ENCODE peak calls at places on chromosomes 11 and 22, in ten cellular contexts. One of them, this sample, is unnamed.

GRCh38 chr22:21666786-21667185 is 974 bp downstream of the PPIL2 start:
- DNase-seq in PC-3: no peak
- DNase-seq in epithelial cell of esophagus: no peak
- DNase-seq in PC-9: no peak
- DNase-seq in AG09309: no peak
- DNase-seq in fibroblast of mammary gland: no peak
- DNase-seq in body of pancreas: no peak
- DNase-seq in psoas muscle: no peak
- DNase-seq in heart left ventricle: no peak
- DNase-seq in fibroblast of the aortic adventitia: no peak
- DNase-seq in this sample: no peak

GRCh38 chr11:65778901-65779668 is 1.7 kb downstream of the AP5B1 start:
- DNase-seq in fibroblast of the aortic adventitia: no peak
- DNase-seq in PC-9: no peak
- DNase-seq in PC-3: no peak
- DNase-seq in heart left ventricle: no peak
- DNase-seq in epithelial cell of esophagus: no peak
- DNase-seq in AG09309: no peak
- DNase-seq in body of pancreas: no peak
- DNase-seq in fibroblast of mammary gland: no peak
- DNase-seq in psoas muscle: no peak
- DNase-seq in this sample: no peak

GRCh38 chr22:38949889-38950405 is 7.5 kb upstream of the APOBEC3A start:
- DNase-seq in heart left ventricle: no peak
- DNase-seq in fibroblast of the aortic adventitia: no peak
- DNase-seq in body of pancreas: no peak
- DNase-seq in fibroblast of mammary gland: no peak
- DNase-seq in epithelial cell of esophagus: no peak
- DNase-seq in AG09309: no peak
- DNase-seq in psoas muscle: no peak
- DNase-seq in PC-9: no peak
- DNase-seq in PC-3: no peak
- DNase-seq in this sample: no peak

GRCh38 chr22:22556995-22557925 is 1.8 kb downstream of the PRAME start:
- DNase-seq in psoas muscle: no peak
- DNase-seq in PC-9: no peak
- DNase-seq in fibroblast of mammary gland: no peak
- DNase-seq in epithelial cell of esophagus: no peak
- DNase-seq in fibroblast of the aortic adventitia: no peak
- DNase-seq in PC-3: no peak
- DNase-seq in body of pancreas: no peak
- DNase-seq in AG09309: no peak
- DNase-seq in heart left ventricle: no peak
- DNase-seq in this sample: no peak

GRCh38 chr11:76120513-76121081 is 85.7 kb downstream of the WNT11 start:
- DNase-seq in AG09309: no peak
- DNase-seq in psoas muscle: no peak
- DNase-seq in epithelial cell of esophagus: no peak
- DNase-seq in body of pancreas: no peak
- DNase-seq in PC-3: no peak
- DNase-seq in fibroblast of mammary gland: no peak
- DNase-seq in PC-9: no peak
- DNase-seq in heart left ventricle: peak
- DNase-seq in fibroblast of the aortic adventitia: peak
- DNase-seq in this sample: peak

GRCh38 chr11:94558932-94559331 is 8.2 kb upstream of the PIWIL4 start:
- DNase-seq in epithelial cell of esophagus: no peak
- DNase-seq in AG09309: no peak
- DNase-seq in PC-9: no peak
- DNase-seq in fibroblast of mammary gland: no peak
- DNase-seq in fibroblast of the aortic adventitia: no peak
- DNase-seq in PC-3: no peak
- DNase-seq in heart left ventricle: no peak
- DNase-seq in body of pancreas: no peak
- DNase-seq in psoas muscle: no peak
- DNase-seq in this sample: no peak

GRCh38 chr11:117816846-117817212 is 7.7 kb downstream of the FXYD2 start:
- DNase-seq in epithelial cell of esophagus: no peak
- DNase-seq in AG09309: no peak
- DNase-seq in PC-3: no peak
- DNase-seq in fibroblast of the aortic adventitia: no peak
- DNase-seq in PC-9: no peak
- DNase-seq in psoas muscle: peak
- DNase-seq in heart left ventricle: no peak
- DNase-seq in body of pancreas: no peak
- DNase-seq in fibroblast of mammary gland: no peak
- DNase-seq in this sample: no peak

GRCh38 chr11:23957309-23957708 is 539.5 kb upstream of the LUZP2 start:
- DNase-seq in epithelial cell of esophagus: no peak
- DNase-seq in AG09309: no peak
- DNase-seq in body of pancreas: no peak
- DNase-seq in PC-3: no peak
- DNase-seq in psoas muscle: no peak
- DNase-seq in fibroblast of the aortic adventitia: peak
- DNase-seq in PC-9: no peak
- DNase-seq in fibroblast of mammary gland: no peak
- DNase-seq in heart left ventricle: no peak
- DNase-seq in this sample: no peak

GRCh38 chr11:67056640-67057409 is at the start of gene RHOD:
- DNase-seq in PC-3: peak
- DNase-seq in PC-9: peak
- DNase-seq in body of pancreas: peak
- DNase-seq in epithelial cell of esophagus: peak
- DNase-seq in fibroblast of the aortic adventitia: no peak
- DNase-seq in fibroblast of mammary gland: no peak
- DNase-seq in AG09309: no peak
- DNase-seq in psoas muscle: no peak
- DNase-seq in heart left ventricle: no peak
- DNase-seq in this sample: no peak

GRCh38 chr11:27250867-27251266 is 112.1 kb downstream of the CCDC34 start:
- DNase-seq in body of pancreas: no peak
- DNase-seq in heart left ventricle: no peak
- DNase-seq in fibroblast of mammary gland: no peak
- DNase-seq in psoas muscle: no peak
- DNase-seq in epithelial cell of esophagus: no peak
- DNase-seq in AG09309: no peak
- DNase-seq in PC-9: no peak
- DNase-seq in PC-3: no peak
- DNase-seq in fibroblast of the aortic adventitia: no peak
- DNase-seq in this sample: no peak

GRCh38 chr11:70490723-70491558 is 92.6 kb downstream of the CTTN start:
- DNase-seq in body of pancreas: no peak
- DNase-seq in AG09309: no peak
- DNase-seq in heart left ventricle: no peak
- DNase-seq in PC-3: no peak
- DNase-seq in fibroblast of mammary gland: no peak
- DNase-seq in psoas muscle: peak
- DNase-seq in PC-9: no peak
- DNase-seq in fibroblast of the aortic adventitia: no peak
- DNase-seq in epithelial cell of esophagus: no peak
- DNase-seq in this sample: no peak

GRCh38 chr11:73907191-73907590 is 30.4 kb downstream of the PAAF1 start:
- DNase-seq in PC-3: peak
- DNase-seq in body of pancreas: no peak
- DNase-seq in fibroblast of mammary gland: peak
- DNase-seq in epithelial cell of esophagus: peak
- DNase-seq in AG09309: no peak
- DNase-seq in PC-9: peak
- DNase-seq in fibroblast of the aortic adventitia: peak
- DNase-seq in heart left ventricle: peak
- DNase-seq in psoas muscle: peak
- DNase-seq in this sample: no peak
- TF ChIP-seq CTCF in PC-3: peak
- TF ChIP-seq CTCF in body of pancreas: no peak
- TF ChIP-seq CTCF in fibroblast of mammary gland: peak
- TF ChIP-seq CTCF in epithelial cell of esophagus: peak
- TF ChIP-seq CTCF in AG09309: peak
- TF ChIP-seq CTCF in PC-9: peak
- TF ChIP-seq CTCF in fibroblast of the aortic adventitia: peak
- TF ChIP-seq CTCF in heart left ventricle: peak
- TF ChIP-seq CTCF in psoas muscle: peak
- TF ChIP-seq CTCF in this sample: peak

GRCh38 chr11:1671658-1672057 is 25.3 kb upstream of the KRTAP5-6 start:
- DNase-seq in fibroblast of the aortic adventitia: no peak
- DNase-seq in fibroblast of mammary gland: no peak
- DNase-seq in PC-9: no peak
- DNase-seq in heart left ventricle: no peak
- DNase-seq in psoas muscle: no peak
- DNase-seq in epithelial cell of esophagus: no peak
- DNase-seq in PC-3: no peak
- DNase-seq in AG09309: no peak
- DNase-seq in body of pancreas: no peak
- DNase-seq in this sample: no peak

GRCh38 chr11:1669546-1670218 is 27.3 kb upstream of the KRTAP5-6 start:
- DNase-seq in PC-9: no peak
- DNase-seq in fibroblast of mammary gland: no peak
- DNase-seq in heart left ventricle: no peak
- DNase-seq in PC-3: no peak
- DNase-seq in fibroblast of the aortic adventitia: peak
- DNase-seq in epithelial cell of esophagus: no peak
- DNase-seq in psoas muscle: no peak
- DNase-seq in AG09309: no peak
- DNase-seq in body of pancreas: no peak
- DNase-seq in this sample: peak

GRCh38 chr11:1672613-1673400 is 24.2 kb upstream of the KRTAP5-6 start:
- DNase-seq in PC-9: no peak
- DNase-seq in PC-3: no peak
- DNase-seq in fibroblast of mammary gland: no peak
- DNase-seq in fibroblast of the aortic adventitia: no peak
- DNase-seq in epithelial cell of esophagus: no peak
- DNase-seq in body of pancreas: no peak
- DNase-seq in AG09309: no peak
- DNase-seq in heart left ventricle: no peak
- DNase-seq in psoas muscle: no peak
- DNase-seq in this sample: no peak

GRCh38 chr11:1668911-1669473 is 28.0 kb upstream of the KRTAP5-6 start:
- DNase-seq in epithelial cell of esophagus: no peak
- DNase-seq in AG09309: no peak
- DNase-seq in fibroblast of mammary gland: no peak
- DNase-seq in PC-3: no peak
- DNase-seq in fibroblast of the aortic adventitia: no peak
- DNase-seq in body of pancreas: no peak
- DNase-seq in psoas muscle: no peak
- DNase-seq in PC-9: no peak
- DNase-seq in heart left ventricle: no peak
- DNase-seq in this sample: no peak

DNA sequence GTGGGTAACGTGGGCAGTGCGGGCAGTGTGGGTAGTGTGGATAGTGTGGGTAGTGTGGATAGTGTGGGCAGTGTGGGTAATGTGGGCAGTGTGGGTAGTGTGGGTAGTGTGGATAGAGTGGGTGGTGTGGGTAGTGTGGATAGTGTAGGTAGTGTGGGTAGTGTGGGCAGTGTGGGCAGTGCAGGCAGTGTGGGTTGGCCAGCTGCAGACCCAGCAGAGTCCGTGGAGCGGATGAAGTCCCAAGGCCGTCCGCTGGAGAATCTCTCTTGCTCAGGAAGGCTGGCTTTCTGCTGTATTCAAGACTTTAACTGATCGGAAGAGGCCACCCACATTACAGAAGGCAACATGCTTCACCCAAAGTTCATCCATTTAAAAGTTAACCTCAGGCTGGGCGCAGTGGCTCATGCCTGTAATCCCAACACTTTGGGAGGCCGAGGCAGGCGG is 26.0 kb upstream of the KRTAP5-6 start:
- DNase-seq in AG09309: no peak
- DNase-seq in psoas muscle: no peak
- DNase-seq in epithelial cell of esophagus: no peak
- DNase-seq in PC-9: no peak
- DNase-seq in fibroblast of mammary gland: no peak
- DNase-seq in fibroblast of the aortic adventitia: no peak
- DNase-seq in heart left ventricle: no peak
- DNase-seq in body of pancreas: no peak
- DNase-seq in PC-3: no peak
- DNase-seq in this sample: no peak
- H3K4me3 ChIP-seq in AG09309: no peak
- H3K4me3 ChIP-seq in psoas muscle: no peak
- H3K4me3 ChIP-seq in epithelial cell of esophagus: no peak
- H3K4me3 ChIP-seq in PC-9: no peak
- H3K4me3 ChIP-seq in fibroblast of mammary gland: no peak
- H3K4me3 ChIP-seq in fibroblast of the aortic adventitia: no peak
- H3K4me3 ChIP-seq in heart left ventricle: no peak
- H3K4me3 ChIP-seq in body of pancreas: no peak
- H3K4me3 ChIP-seq in PC-3: no peak
- H3K4me3 ChIP-seq in this sample: no peak

GRCh38 chr11:2928605-2929510 is at the start of gene PHLDA2:
- DNase-seq in PC-9: no peak
- DNase-seq in psoas muscle: peak
- DNase-seq in PC-3: peak
- DNase-seq in body of pancreas: peak
- DNase-seq in fibroblast of the aortic adventitia: peak
- DNase-seq in epithelial cell of esophagus: peak
- DNase-seq in fibroblast of mammary gland: peak
- DNase-seq in heart left ventricle: peak
- DNase-seq in AG09309: no peak
- DNase-seq in this sample: no peak
- TF ChIP-seq CTCF in PC-9: no peak
- TF ChIP-seq CTCF in psoas muscle: no peak
- TF ChIP-seq CTCF in PC-3: no peak
- TF ChIP-seq CTCF in body of pancreas: peak
- TF ChIP-seq CTCF in fibroblast of the aortic adventitia: no peak
- TF ChIP-seq CTCF in epithelial cell of esophagus: no peak
- TF ChIP-seq CTCF in fibroblast of mammary gland: no peak
- TF ChIP-seq CTCF in heart left ventricle: no peak
- TF ChIP-seq CTCF in AG09309: no peak
- TF ChIP-seq CTCF in this sample: no peak

GRCh38 chr11:83677730-83678129 is 391.6 kb upstream of the CCDC90B start:
- DNase-seq in PC-9: no peak
- DNase-seq in heart left ventricle: no peak
- DNase-seq in fibroblast of the aortic adventitia: no peak
- DNase-seq in AG09309: no peak
- DNase-seq in psoas muscle: no peak
- DNase-seq in body of pancreas: no peak
- DNase-seq in fibroblast of mammary gland: no peak
- DNase-seq in PC-3: no peak
- DNase-seq in epithelial cell of esophagus: no peak
- DNase-seq in this sample: no peak

GRCh38 chr11:83681944-83682644 is 395.9 kb upstream of the CCDC90B start:
- DNase-seq in fibroblast of the aortic adventitia: no peak
- DNase-seq in psoas muscle: no peak
- DNase-seq in body of pancreas: no peak
- DNase-seq in PC-3: no peak
- DNase-seq in epithelial cell of esophagus: no peak
- DNase-seq in AG09309: no peak
- DNase-seq in PC-9: no peak
- DNase-seq in fibroblast of mammary gland: no peak
- DNase-seq in heart left ventricle: no peak
- DNase-seq in this sample: no peak

GRCh38 chr11:83682645-83682973 is 396.4 kb upstream of the CCDC90B start:
- DNase-seq in fibroblast of mammary gland: no peak
- DNase-seq in AG09309: no peak
- DNase-seq in PC-9: no peak
- DNase-seq in psoas muscle: no peak
- DNase-seq in epithelial cell of esophagus: no peak
- DNase-seq in PC-3: no peak
- DNase-seq in fibroblast of the aortic adventitia: no peak
- DNase-seq in body of pancreas: no peak
- DNase-seq in heart left ventricle: no peak
- DNase-seq in this sample: no peak

GRCh38 chr11:83681045-83681781 is 395.0 kb upstream of the CCDC90B start:
- DNase-seq in psoas muscle: no peak
- DNase-seq in epithelial cell of esophagus: no peak
- DNase-seq in AG09309: no peak
- DNase-seq in body of pancreas: no peak
- DNase-seq in PC-3: no peak
- DNase-seq in heart left ventricle: no peak
- DNase-seq in fibroblast of mammary gland: no peak
- DNase-seq in fibroblast of the aortic adventitia: no peak
- DNase-seq in PC-9: no peak
- DNase-seq in this sample: no peak

GRCh38 chr11:83680351-83680750 is 394.2 kb upstream of the CCDC90B start:
- DNase-seq in epithelial cell of esophagus: no peak
- DNase-seq in psoas muscle: no peak
- DNase-seq in PC-9: no peak
- DNase-seq in heart left ventricle: no peak
- DNase-seq in fibroblast of the aortic adventitia: no peak
- DNase-seq in body of pancreas: no peak
- DNase-seq in AG09309: no peak
- DNase-seq in PC-3: no peak
- DNase-seq in fibroblast of mammary gland: no peak
- DNase-seq in this sample: no peak
- H3K4me3 ChIP-seq in epithelial cell of esophagus: no peak
- H3K4me3 ChIP-seq in psoas muscle: no peak
- H3K4me3 ChIP-seq in PC-9: no peak
- H3K4me3 ChIP-seq in heart left ventricle: no peak
- H3K4me3 ChIP-seq in fibroblast of the aortic adventitia: no peak
- H3K4me3 ChIP-seq in body of pancreas: no peak
- H3K4me3 ChIP-seq in AG09309: no peak
- H3K4me3 ChIP-seq in PC-3: no peak
- H3K4me3 ChIP-seq in fibroblast of mammary gland: no peak
- H3K4me3 ChIP-seq in this sample: no peak